ENCODE peak calls at places on chromosomes 16 and 17, in seven cellular contexts. R, J, G, Z, M, O and P are unnamed samples.
A peak's percentile ranks its signal among the peaks of the same experiment; 100 is the strongest.

GRCh38 chr16:68356919-68357286 is 46.1 kb downstream of the PRMT7 start:
- DNase-seq in M (no peak), O (no peak), R (no peak), Z (no peak), J (no peak), G (no peak), P (no peak)

GRCh38 chr16:5916711-5917191 is 819.2 kb upstream of the EEF2KMT start:
- DNase-seq in R (no peak), O (no peak), G (no peak), J (no peak), M (peak; percentile 17), Z (peak; percentile 67), P (no peak)

GRCh38 chr16:49693445-49693844 is 162.5 kb downstream of the ZNF423 start:
- DNase-seq in O (no peak), Z (no peak), J (no peak), G (no peak), R (no peak), M (no peak), P (no peak)

GRCh38 chr16:35795361-35796029 is 2336.1 kb downstream of the TP53TG3F start:
- DNase-seq in O (no peak), M (no peak), G (no peak), R (no peak), Z (no peak), J (no peak), P (no peak)

GRCh38 chr16:85461814-85462404 is 151.2 kb upstream of the GSE1 start:
- DNase-seq in G (no peak), R (peak; percentile 61), M (peak; percentile 80), Z (peak; percentile 62), O (peak; percentile 39), J (no peak), P (no peak)

GRCh38 chr16:85781685-85782370 is 17.5 kb downstream of the EMC8 start:
- DNase-seq in G (no peak), R (peak; percentile 29), M (no peak), J (no peak), Z (peak; percentile 81), O (peak; percentile 90), P (no peak)

GRCh38 chr16:84131118-84131517 is 13.9 kb downstream of the HSDL1 start:
- DNase-seq in Z (no peak), O (no peak), J (no peak), R (no peak), M (no peak), G (no peak), P (no peak)

GRCh38 chr16:86722970-86723369 is 144.6 kb downstream of the FOXL1 start:
- DNase-seq in M (no peak), J (no peak), G (no peak), Z (no peak), R (peak; percentile 86), O (peak; percentile 75), P (no peak)

GRCh38 chr16:4381935-4382794 is 10.5 kb downstream of the VASN start:
- DNase-seq in G (no peak), Z (no peak), O (no peak), J (no peak), M (peak; percentile 18), R (no peak), P (no peak)

GRCh38 chr17:2218426-2218825 is 85.2 kb downstream of the SMG6 start:
- DNase-seq in G (no peak), R (no peak), M (no peak), J (no peak), Z (no peak), O (no peak), P (no peak)

GRCh38 chr16:90019543-90020259 is 445 bp upstream of the DBNDD1 start:
- DNase-seq in M (peak; percentile 86), G (no peak), R (no peak), J (no peak), O (peak; percentile 46), Z (peak; percentile 86), P (no peak)

GRCh38 chr17:15255713-15256454 is 9.2 kb downstream of the PMP22 start:
- DNase-seq in R (peak; percentile 40), O (peak; percentile 73), Z (peak; percentile 89), J (no peak), M (no peak), G (no peak), P (no peak)

GRCh38 chr17:14019186-14019956 is 49.9 kb upstream of the COX10 start:
- DNase-seq in G (no peak), R (peak; percentile 66), O (peak; percentile 11), J (no peak), Z (peak; percentile 76), M (no peak), P (no peak)

GRCh38 chr16:20880867-20881866 is 19.0 kb downstream of the DCUN1D3 start:
- DNase-seq in J (no peak), Z (no peak), G (no peak), M (no peak), R (no peak), O (no peak), P (no peak)

DNA sequence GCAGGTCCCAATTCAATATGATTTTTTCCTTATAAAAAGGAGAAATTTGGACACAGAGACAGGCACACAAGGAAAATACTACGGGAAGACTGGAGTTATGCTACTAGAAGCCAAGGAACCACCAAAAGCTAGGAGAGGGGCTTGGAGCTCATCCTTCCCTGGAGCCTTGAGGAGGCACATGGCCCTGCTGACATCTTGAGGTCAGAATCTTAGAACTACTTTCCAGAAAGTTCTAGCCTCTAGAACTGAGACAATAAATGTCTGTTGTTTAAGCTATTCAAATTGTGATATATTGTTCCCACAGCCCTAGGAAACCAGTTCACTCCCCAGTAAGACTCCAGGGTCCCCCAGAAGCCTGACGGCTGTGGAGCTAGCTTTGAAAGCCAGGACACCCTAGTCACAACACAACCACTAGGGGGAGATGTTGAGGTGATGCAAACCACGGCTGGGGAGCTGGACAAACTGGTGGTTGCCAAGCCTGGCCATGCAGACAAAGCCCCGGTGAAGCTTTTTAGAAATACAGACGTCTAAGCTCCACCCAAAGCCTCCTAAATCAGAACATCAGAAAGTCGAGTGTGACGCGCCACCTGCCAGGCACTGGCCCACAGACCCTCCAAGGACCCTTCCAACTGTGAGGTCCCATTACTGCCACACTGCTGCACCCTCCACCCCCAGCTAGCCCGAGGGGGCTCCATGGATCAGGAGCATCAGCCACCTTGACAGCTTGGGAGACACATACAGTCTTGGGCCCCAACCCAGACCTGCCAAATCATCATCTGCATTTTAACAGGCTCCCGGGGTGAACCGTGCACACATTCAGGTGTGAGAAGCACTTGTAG is 106.4 kb downstream of the SLC39A11 start:
- DNase-seq in J (peak; percentile 74), O (peak; percentile 68), M (peak; percentile 93), G (peak; percentile 37), Z (peak; percentile 55), R (peak; percentile 88), P (peak; percentile 87)
- TF ChIP-seq CTCF in J (peak; percentile 92), O (peak; percentile 94), M (peak; percentile 95), G (peak; percentile 52), Z (peak; percentile 91), R (peak; percentile 96), P (peak; percentile 80)

DNA sequence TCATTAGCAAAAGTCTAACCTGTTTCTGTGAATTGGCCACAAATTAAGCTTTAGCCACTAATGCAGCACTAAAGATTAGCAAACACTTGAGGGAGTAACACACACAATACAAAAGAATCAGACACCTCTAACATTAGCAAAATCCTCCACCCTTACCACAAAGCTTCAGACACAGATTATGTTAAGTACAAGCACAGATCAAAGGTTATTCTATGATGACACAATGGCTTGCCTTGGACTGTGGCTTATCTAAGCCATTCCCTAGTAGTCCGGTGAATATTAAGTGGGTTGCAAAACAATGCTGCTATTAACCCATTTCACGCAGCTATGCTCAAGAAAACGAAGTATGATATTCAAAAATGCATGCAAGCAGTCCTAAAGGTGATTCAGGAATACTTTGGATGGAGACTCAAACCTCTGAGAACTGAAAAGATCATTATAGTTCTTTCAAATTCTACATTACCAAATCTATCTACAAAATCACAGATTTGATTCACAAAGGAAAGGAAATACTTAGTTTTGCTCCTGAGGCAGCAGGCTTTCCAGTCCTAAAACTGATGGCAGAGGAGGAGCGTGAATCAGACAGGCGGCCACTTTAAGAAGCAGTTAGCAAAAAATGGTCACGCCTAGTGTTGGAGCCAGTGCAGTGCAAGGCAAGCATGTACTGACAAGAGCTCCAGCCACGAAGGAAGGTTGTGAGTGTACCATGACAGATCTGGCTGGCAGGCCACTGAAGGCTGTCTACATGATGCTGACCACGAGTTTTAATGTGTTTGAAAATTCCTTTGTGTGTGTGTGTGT is 67.2 kb downstream of the PARN start:
- DNase-seq in Z (peak; percentile 61), J (no peak), R (peak; percentile 63), M (peak; percentile 15), O (peak; percentile 57), G (no peak), P (no peak)
- TF ChIP-seq CTCF in Z (peak; percentile 10), J (no peak), R (peak; percentile 27), M (no peak), O (peak; percentile 41), G (no peak), P (no peak)

GRCh38 chr17:48026503-48027321 is 10.9 kb downstream of the COPZ2 start:
- DNase-seq in O (peak; percentile 95), Z (peak; percentile 88), R (peak; percentile 93), G (peak; percentile 78), J (peak; percentile 59), M (peak; percentile 96), P (peak; percentile 96)

GRCh38 chr17:48023408-48024148 is 14.0 kb downstream of the COPZ2 start:
- DNase-seq in R (peak; percentile 65), G (peak; percentile 72), J (peak; percentile 78), Z (peak; percentile 65), O (peak; percentile 77), M (peak; percentile 95), P (peak; percentile 93)

GRCh38 chr17:48024149-48025039 is 13.2 kb downstream of the COPZ2 start:
- DNase-seq in O (peak; percentile 84), M (peak; percentile 68), G (no peak), J (no peak), R (peak; percentile 38), Z (peak; percentile 61), P (no peak)

GRCh38 chr17:48025904-48026502 is 11.6 kb downstream of the COPZ2 start:
- DNase-seq in M (peak; percentile 26), R (peak; percentile 28), J (no peak), Z (no peak), G (no peak), O (no peak), P (no peak)

DNA sequence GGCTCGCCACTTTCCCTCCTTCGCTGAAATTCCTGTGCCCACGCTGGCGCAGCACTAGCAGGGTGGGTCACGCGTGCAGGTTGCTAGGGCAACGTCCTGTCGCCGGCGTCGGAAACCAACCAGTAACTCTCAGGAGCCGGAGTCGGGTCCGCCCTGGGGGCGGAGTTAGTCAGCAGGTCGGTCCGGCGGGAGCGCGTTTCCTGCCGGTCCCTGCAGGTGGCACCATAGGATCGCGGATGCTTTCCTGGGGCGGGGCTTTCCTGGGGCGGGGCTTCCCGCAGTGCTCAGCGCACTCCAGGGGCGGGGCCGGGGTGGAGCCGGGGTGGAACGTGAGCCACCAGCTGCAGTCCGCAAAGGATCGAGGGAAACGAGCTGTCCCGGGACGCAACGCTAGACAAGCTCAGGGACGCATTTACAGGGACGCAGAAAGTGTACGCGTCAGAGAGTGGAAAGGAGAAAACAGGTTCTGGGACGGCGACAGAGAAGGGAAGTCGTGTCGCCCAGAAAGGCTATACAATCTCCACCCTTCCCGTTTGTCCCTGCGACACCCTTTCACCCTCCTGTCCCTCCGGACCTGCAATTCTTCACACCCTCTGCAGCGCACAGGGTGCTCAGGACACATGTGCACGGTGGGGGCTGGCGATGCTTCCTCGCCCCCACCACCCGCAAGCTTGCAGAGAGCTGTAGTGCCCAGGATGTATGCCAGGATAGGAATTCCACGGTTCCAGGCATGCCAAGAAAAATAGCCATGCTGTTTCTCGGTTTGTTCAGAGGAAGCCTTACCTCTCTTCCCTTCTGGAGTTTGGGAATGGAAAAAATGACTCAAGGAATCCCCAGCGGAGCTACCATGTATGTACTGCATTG is 12.3 kb downstream of the COPZ2 start:
- DNase-seq in O (peak; percentile 95), G (peak; percentile 97), R (peak; percentile 97), M (peak; percentile 93), J (peak; percentile 97), Z (peak; percentile 93), P (peak; percentile 99)
- TF ChIP-seq CTCF in O (peak; percentile 67), G (peak; percentile 91), R (peak; percentile 69), M (peak; percentile 95), J (peak; percentile 68), Z (peak; percentile 55), P (peak; percentile 84)

GRCh38 chr16:61014869-61015268 is 1021.4 kb downstream of the CDH8 start:
- DNase-seq in R (no peak), M (peak; percentile 44), O (no peak), Z (no peak), G (no peak), J (no peak), P (no peak)
- TF ChIP-seq CTCF in R (no peak), M (peak; percentile 62), O (no peak), Z (no peak), G (no peak), J (no peak), P (no peak)